ENCODE peak calls at places on chromosomes 12 and 14, in five cellular contexts. R is naive thymus-derived CD4-positive, alpha-beta T cell; J is upper lobe of right lung; H is BJ; V is small intestine. K is an unnamed sample.

GRCh38 chr14:69090187-69090789 is 62.6 kb downstream of the DCAF5 start:
- DNase-seq in R (peak; percentile 29), J (no peak), H (no peak), V (peak; percentile 48), K (no peak)

GRCh38 chr14:53327716-53328115 is 174.6 kb upstream of the DDHD1 start:
- DNase-seq in V (no peak), R (no peak), H (peak; percentile 9), J (no peak), K (peak; percentile 83)

GRCh38 chr12:113261847-113262470 is 40.7 kb downstream of the TPCN1 start:
- DNase-seq in V (no peak), R (peak; percentile 25), H (no peak), J (no peak), K (no peak)

GRCh38 chr14:93286212-93286890 is 46.5 kb downstream of the BTBD7 start:
- DNase-seq in R (no peak), J (no peak), V (no peak), H (no peak), K (no peak)

GRCh38 chr12:130872179-130873096 is 572 bp downstream of the RAN start:
- DNase-seq in H (no peak), R (peak; percentile 47), J (peak; percentile 80), V (peak; percentile 33), K (no peak)

GRCh38 chr14:22596354-22596879 is 1.7 kb upstream of the ABHD4 start:
- DNase-seq in V (no peak), J (no peak), H (no peak), R (no peak), K (no peak)

GRCh38 chr12:109899783-109900751 is at the start of gene TCHP:
- DNase-seq in V (peak; percentile 92), J (peak; percentile 92), H (peak; percentile 51), R (peak; percentile 75), K (peak; percentile 64)

GRCh38 chr14:23513466-23514008 is 38.0 kb downstream of the ZFHX2 start:
- DNase-seq in V (no peak), H (no peak), J (no peak), R (no peak), K (no peak)

GRCh38 chr12:50120953-50121352 is 8.9 kb downstream of the COX14 start:
- DNase-seq in V (peak; percentile 55), H (no peak), J (no peak), R (no peak), K (no peak)

GRCh38 chr12:67991158-67991557 is 1.9 kb downstream of the IFNG-AS1 start:
- DNase-seq in J (no peak), R (peak; percentile 12), H (no peak), V (no peak), K (no peak)
- H3K4me3 ChIP-seq in J (no peak overlapping the region), R (peak overlapping the region; percentile 10), H (no peak overlapping the region), V (no peak overlapping the region), K (no peak overlapping the region)

DNA sequence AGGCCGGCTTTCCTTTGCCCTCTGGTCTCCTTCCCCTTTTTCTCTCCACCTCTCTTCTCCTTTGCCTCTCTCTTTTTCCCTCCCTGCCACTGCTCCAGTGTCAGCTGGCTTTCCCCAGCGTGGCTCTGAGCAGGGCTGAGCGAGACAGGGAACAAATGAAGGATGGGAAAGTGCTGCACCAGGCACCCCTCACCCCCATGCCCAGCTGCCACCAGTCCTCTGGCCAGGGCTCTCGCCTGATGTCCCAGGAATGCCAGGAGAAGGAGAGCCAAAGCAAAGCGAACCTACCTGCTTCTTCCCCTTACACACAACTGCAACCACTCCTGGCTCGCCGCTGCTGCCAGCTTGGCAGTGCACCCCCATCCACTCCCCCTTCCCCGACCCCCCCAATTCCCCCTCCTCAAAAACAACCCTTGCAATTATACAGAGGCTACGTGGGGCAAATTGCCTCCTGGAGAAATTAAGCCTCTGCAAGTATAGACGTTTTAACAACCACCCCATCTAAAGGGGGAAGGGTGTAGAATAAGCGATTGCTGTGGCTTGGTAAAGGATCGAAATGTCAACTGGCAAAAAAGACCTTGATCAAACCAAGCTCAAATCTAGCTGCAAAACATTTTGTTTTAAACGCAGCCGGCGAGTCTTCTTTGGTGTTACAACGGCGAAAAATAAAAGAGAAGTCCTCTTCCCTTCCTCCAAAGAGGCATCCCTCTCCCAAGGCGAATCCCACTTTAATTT is 3.1 kb downstream of the BCL11B start:
- DNase-seq in V (no peak), J (no peak), R (peak; percentile 19), H (no peak), K (no peak)
- H3K4me3 ChIP-seq in V (peak overlapping the region; percentile 95), J (peak overlapping the region; percentile 36), R (peak overlapping the region; percentile 90), H (no peak overlapping the region), K (peak overlapping the region; percentile 66)

DNA sequence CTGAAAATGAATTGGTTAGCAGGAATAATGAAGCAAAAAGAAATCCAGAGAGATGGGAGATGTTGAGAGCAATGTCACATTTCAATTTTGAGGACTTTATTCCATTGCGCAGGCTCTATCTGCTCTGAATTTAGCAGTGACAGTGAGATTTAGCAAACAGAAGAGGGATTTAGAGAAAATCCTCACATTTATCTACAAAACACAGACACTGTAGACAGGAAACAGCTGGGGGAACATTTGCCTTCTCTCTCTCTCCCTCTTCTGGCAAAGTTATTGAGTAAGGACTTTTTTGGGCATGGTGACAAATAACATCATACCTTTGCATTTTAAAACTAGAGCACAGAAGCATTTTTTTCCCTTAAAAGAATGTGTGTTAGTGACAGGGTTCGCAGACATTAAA is at the start of gene IGF1:
- DNase-seq in R (no peak), J (no peak), V (no peak), H (no peak), K (peak; percentile 16)
- H3K4me3 ChIP-seq in R (no peak within 1 kb of the TSS), J (peak within 1 kb of the TSS; percentile 36), V (no peak within 1 kb of the TSS), H (peak within 1 kb of the TSS; percentile 14), K (no peak within 1 kb of the TSS)

DNA sequence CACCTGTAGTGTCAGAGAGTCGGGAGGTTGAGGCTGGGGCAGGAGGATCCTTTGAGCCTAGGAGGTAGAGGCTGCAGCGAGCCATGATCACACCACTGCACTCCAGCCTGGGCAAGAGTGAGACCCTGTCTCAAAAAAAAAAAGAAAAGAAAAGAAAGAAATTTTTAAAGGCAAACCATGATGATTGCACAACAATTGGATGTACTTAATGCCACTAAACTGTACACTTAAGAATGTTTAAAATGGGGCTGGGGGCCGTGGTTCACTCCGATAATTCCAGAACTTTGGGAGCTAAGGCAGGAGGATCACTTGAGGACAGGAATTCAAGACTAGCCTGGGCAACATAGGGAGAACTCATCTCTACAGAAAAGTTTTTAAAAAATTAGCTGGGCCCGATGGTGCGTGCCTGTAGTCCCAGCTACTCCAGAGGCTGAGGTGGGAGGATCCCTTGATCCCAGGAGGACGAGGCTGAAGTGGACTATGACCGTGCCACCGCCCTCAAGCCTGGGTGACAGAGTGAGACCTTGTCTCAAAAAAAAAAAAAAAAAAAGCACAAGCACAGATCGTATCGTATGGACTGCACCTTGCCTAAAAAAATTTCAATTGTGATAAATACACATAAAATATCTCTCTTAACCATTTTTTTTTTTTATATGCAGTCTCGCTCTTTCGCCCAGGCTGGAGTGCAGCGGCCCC is 32.7 kb downstream of the JAG2 start:
- DNase-seq in J (no peak), V (peak; percentile 72), R (no peak), H (no peak), K (no peak)
- H3K4me3 ChIP-seq in J (no peak overlapping the region), V (no peak overlapping the region), R (no peak overlapping the region), H (no peak overlapping the region), K (no peak overlapping the region)

DNA sequence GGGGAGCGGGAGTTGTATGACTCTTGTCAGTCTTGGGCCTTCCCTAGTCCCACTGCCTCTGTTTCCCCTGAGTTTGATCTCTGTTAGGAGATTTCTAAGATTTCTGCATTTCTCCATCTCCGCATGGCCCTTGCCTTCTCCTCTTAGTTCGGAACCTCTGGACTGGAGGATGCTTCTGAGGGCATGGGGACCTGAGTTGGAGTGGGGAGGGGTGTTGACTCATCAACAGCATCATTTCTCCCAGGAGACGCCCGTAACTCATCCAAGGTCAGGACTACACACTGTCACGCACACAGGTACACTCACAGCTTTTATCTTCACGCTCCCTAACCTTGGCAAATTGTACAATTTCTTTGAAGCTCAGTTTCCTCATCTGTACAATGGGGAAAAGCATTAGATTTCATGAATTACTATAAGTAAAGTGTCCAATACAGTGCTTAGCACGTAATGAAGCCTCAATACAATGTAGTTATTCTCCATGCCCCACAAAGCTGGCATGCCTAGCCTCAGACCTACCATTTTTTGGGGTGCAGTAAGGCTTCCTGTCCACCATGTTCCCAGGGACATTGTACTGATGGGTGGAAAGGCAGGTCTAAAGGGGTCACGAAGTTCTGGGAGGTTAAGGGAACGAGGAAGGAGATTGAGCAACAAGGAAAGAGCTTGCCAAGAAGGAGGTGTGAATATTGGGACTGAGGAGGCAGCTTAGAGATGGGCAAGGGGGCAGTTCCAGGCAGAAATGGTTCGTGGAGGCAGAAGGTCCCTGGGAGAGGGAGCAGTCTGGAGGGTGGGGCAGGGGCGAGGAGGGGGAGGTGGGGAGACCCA is 600 bp upstream of the LAG3 start:
- DNase-seq in R (no peak), J (no peak), H (no peak), V (no peak), K (no peak)
- H3K4me3 ChIP-seq in R (no peak overlapping the region), J (no peak overlapping the region), H (no peak overlapping the region), V (no peak overlapping the region), K (no peak overlapping the region)

GRCh38 chr12:116332705-116333380 is 55.4 kb upstream of the MED13L start:
- DNase-seq in R (no peak), V (no peak), J (no peak), H (no peak), K (no peak)
- H3K4me3 ChIP-seq in R (no peak overlapping the region), V (no peak overlapping the region), J (no peak overlapping the region), H (no peak overlapping the region), K (no peak overlapping the region)

DNA sequence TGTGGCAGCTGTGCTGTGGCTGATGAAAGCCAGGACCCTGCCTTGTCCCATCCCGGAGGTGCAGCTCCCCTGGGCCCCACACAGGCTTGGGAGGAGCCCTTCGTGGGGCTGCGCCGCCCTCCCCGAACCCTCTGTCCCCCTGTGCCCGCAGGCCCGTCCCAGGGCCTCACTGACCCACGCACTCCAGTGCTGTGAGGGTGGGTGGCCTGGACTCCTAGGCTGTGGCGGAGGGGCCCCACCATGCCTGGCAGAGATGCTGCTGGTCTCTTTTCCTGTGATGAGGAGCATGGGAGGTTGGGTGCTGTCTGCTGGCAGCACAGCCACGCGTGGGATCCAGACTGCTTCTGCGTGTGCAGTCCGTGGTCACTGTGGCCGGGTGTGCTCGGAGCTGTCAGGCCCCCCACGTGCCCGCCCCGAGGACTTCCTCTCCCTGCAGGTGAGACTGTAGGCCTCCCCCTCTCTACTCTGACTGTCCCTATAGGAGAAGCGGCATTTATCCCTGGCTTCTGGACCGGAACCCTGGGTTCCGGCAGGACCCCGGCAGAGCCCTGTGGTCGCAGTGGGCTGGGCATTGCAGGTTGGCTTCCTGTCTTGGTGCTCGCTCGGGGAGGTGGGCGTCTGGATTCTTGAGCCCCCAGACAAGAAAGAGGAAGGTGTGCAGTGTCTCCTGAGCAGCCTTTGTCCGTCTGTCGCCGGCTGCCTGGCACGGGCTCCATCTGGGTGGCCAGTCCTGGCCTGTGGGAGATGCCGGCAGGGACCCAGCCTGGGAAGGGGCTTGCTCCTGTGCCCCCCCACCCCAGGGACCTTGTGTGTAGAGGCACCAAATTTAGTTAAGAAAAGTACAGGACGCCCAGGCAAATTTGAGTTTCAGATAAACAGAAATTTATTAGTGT is 2.3 kb downstream of the MTA1 start:
- DNase-seq in J (no peak), R (no peak), H (no peak), V (no peak), K (no peak)
- H3K4me3 ChIP-seq in J (no peak overlapping the region), R (no peak overlapping the region), H (peak overlapping the region; percentile 79), V (no peak overlapping the region), K (peak overlapping the region; percentile 83)

DNA sequence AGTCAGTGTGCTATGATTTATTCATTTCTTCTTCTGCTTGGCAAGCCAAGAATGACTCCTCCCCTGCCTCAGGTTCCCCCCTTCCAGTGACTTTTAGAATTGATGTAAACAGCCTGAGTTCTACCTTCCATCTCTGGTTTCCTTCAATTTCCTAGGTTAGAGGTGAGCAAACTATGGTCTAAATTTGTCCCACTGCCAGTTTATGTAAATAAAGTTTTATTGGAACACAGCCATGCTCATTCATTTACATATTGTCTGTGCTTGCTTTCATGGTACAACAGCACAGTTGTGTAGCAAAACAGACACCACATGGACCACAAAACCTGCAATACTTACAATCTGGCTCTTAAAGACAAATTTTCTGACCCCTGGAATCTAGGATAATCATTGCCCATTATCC is 34.8 kb upstream of the WSCD2 start:
- DNase-seq in J (no peak), V (no peak), H (no peak), R (no peak), K (no peak)
- H3K4me3 ChIP-seq in J (no peak overlapping the region), V (no peak overlapping the region), H (no peak overlapping the region), R (no peak overlapping the region), K (no peak overlapping the region)

GRCh38 chr14:82451675-82452074 is 918.0 kb upstream of the SEL1L start:
- DNase-seq in J (no peak), H (no peak), R (no peak), V (no peak), K (no peak)
- H3K4me3 ChIP-seq in J (no peak overlapping the region), H (no peak overlapping the region), R (no peak overlapping the region), V (no peak overlapping the region), K (no peak overlapping the region)

K was measured in skeletal muscle cell.